ENCODE peak calls at places on chromosomes 11 and 22, in five cellular contexts. One of them, this sample, is unnamed.

GRCh38 chr11:17526931-17527660 is 17.1 kb downstream of the USH1C start:
- DNase-seq in HT1080: no peak
- DNase-seq in WTC11: no peak
- DNase-seq in GM23248: no peak
- DNase-seq in brain microvascular endothelial cell: no peak
- DNase-seq in this sample: no peak

GRCh38 chr22:20446383-20446970 is 8.9 kb upstream of the SCARF2 start:
- DNase-seq in HT1080: no peak
- DNase-seq in WTC11: no peak
- DNase-seq in GM23248: no peak
- DNase-seq in brain microvascular endothelial cell: no peak
- DNase-seq in this sample: no peak

GRCh38 chr11:33723238-33723881 is 12.9 kb downstream of the CD59 start:
- DNase-seq in HT1080: peak; percentile 99
- DNase-seq in WTC11: no peak
- DNase-seq in GM23248: peak; percentile 92
- DNase-seq in brain microvascular endothelial cell: peak; percentile 95
- DNase-seq in this sample: no peak

GRCh38 chr11:59807047-59807446 is 3.5 kb downstream of the MRPL16 start:
- DNase-seq in HT1080: no peak
- DNase-seq in WTC11: no peak
- DNase-seq in GM23248: no peak
- DNase-seq in brain microvascular endothelial cell: no peak
- DNase-seq in this sample: no peak

GRCh38 chr22:49533886-49534285 is 293.8 kb downstream of the BRD1 start:
- DNase-seq in HT1080: no peak
- DNase-seq in WTC11: peak; percentile 5
- DNase-seq in GM23248: no peak
- DNase-seq in brain microvascular endothelial cell: no peak
- DNase-seq in this sample: no peak

GRCh38 chr22:36729321-36729720 is 25.8 kb upstream of the CACNG2 start:
- DNase-seq in HT1080: no peak
- DNase-seq in WTC11: no peak
- DNase-seq in GM23248: no peak
- DNase-seq in brain microvascular endothelial cell: no peak
- DNase-seq in this sample: no peak

GRCh38 chr11:73218106-73218829 is at the start of gene P2RY2:
- DNase-seq in HT1080: no peak
- DNase-seq in WTC11: peak; percentile 80
- DNase-seq in GM23248: peak; percentile 52
- DNase-seq in brain microvascular endothelial cell: no peak
- DNase-seq in this sample: peak; percentile 35

GRCh38 chr11:1553808-1554594 is 18.1 kb downstream of the DUSP8 start:
- DNase-seq in HT1080: no peak
- DNase-seq in WTC11: peak; percentile 82
- DNase-seq in GM23248: no peak
- DNase-seq in brain microvascular endothelial cell: no peak
- DNase-seq in this sample: no peak

GRCh38 chr22:44158766-44159165 is 22.0 kb upstream of the PARVG start:
- DNase-seq in HT1080: no peak
- DNase-seq in WTC11: no peak
- DNase-seq in GM23248: peak; percentile 23
- DNase-seq in brain microvascular endothelial cell: no peak
- DNase-seq in this sample: no peak

GRCh38 chr22:17318817-17319216 is 50.4 kb upstream of the CECR2 start:
- DNase-seq in HT1080: no peak
- DNase-seq in WTC11: no peak
- DNase-seq in GM23248: no peak
- DNase-seq in brain microvascular endothelial cell: no peak
- DNase-seq in this sample: no peak

GRCh38 chr22:26713823-26714449 is 56.5 kb downstream of the MIAT start:
- DNase-seq in HT1080: peak; percentile 48
- DNase-seq in WTC11: no peak
- DNase-seq in GM23248: peak; percentile 96
- DNase-seq in brain microvascular endothelial cell: peak; percentile 69
- DNase-seq in this sample: no peak

GRCh38 chr22:42022162-42022847 is 23.7 kb downstream of the WBP2NL start:
- DNase-seq in HT1080: no peak
- DNase-seq in WTC11: no peak
- DNase-seq in GM23248: no peak
- DNase-seq in brain microvascular endothelial cell: no peak
- DNase-seq in this sample: no peak

GRCh38 chr22:43921361-43921760 is 2.2 kb upstream of the PNPLA3 start:
- DNase-seq in HT1080: peak; percentile 89
- DNase-seq in WTC11: no peak
- DNase-seq in GM23248: peak; percentile 87
- DNase-seq in brain microvascular endothelial cell: peak; percentile 65
- DNase-seq in this sample: no peak

GRCh38 chr11:2881974-2882362 is 3.6 kb downstream of the CDKN1C start:
- DNase-seq in HT1080: no peak
- DNase-seq in WTC11: no peak
- DNase-seq in GM23248: no peak
- DNase-seq in brain microvascular endothelial cell: no peak
- DNase-seq in this sample: peak; percentile 55

GRCh38 chr11:79437274-79437980 is 3.4 kb downstream of the TENM4 start:
- DNase-seq in HT1080: peak; percentile 60
- DNase-seq in WTC11: peak; percentile 85
- DNase-seq in GM23248: peak; percentile 49
- DNase-seq in brain microvascular endothelial cell: no peak
- DNase-seq in this sample: peak; percentile 19

GRCh38 chr22:23675502-23676415 is 15.1 kb upstream of the RGL4 start:
- DNase-seq in HT1080: peak; percentile 35
- DNase-seq in WTC11: no peak
- DNase-seq in GM23248: no peak
- DNase-seq in brain microvascular endothelial cell: no peak
- DNase-seq in this sample: no peak

GRCh38 chr11:86774422-86774821 is 25.9 kb upstream of the PRSS23 start:
- DNase-seq in HT1080: no peak
- DNase-seq in WTC11: no peak
- DNase-seq in GM23248: no peak
- DNase-seq in brain microvascular endothelial cell: no peak
- DNase-seq in this sample: no peak

GRCh38 chr11:102225689-102226562 is 91.4 kb upstream of the BIRC3 start:
- DNase-seq in HT1080: peak; percentile 97
- DNase-seq in WTC11: no peak
- DNase-seq in GM23248: peak; percentile 91
- DNase-seq in brain microvascular endothelial cell: peak; percentile 97
- DNase-seq in this sample: no peak

GRCh38 chr11:1277936-1278512 is 31.4 kb downstream of the TOLLIP start:
- DNase-seq in HT1080: no peak
- DNase-seq in WTC11: no peak
- DNase-seq in GM23248: no peak
- DNase-seq in brain microvascular endothelial cell: no peak
- DNase-seq in this sample: no peak

GRCh38 chr11:47179655-47179991 is 2.9 kb upstream of the ARFGAP2 start:
- DNase-seq in HT1080: peak; percentile 42
- DNase-seq in WTC11: peak; percentile 72
- DNase-seq in GM23248: peak; percentile 66
- DNase-seq in brain microvascular endothelial cell: peak; percentile 25
- DNase-seq in this sample: no peak

GRCh38 chr22:20867179-20868099 is 8.6 kb downstream of the SNAP29 start:
- DNase-seq in HT1080: no peak
- DNase-seq in WTC11: no peak
- DNase-seq in GM23248: peak; percentile 33
- DNase-seq in brain microvascular endothelial cell: no peak
- DNase-seq in this sample: no peak

GRCh38 chr11:13462928-13463778 is at the start of gene BTBD10:
- DNase-seq in HT1080: peak; percentile 93
- DNase-seq in WTC11: peak; percentile 87
- DNase-seq in GM23248: peak; percentile 99
- DNase-seq in brain microvascular endothelial cell: peak; percentile 87
- DNase-seq in this sample: peak; percentile 91

GRCh38 chr11:115333106-115333505 is 171.1 kb downstream of the CADM1 start:
- DNase-seq in HT1080: peak; percentile 84
- DNase-seq in WTC11: no peak
- DNase-seq in GM23248: peak; percentile 23
- DNase-seq in brain microvascular endothelial cell: no peak
- DNase-seq in this sample: no peak

This sample was measured in NCI-H2227 treated with DMSO at 0.1 percent for 48 hours.